ENCODE peak calls at places on chromosomes 6 and 20, in six cellular contexts. H, Y, W, C, N and M are unnamed samples.

GRCh38 chr6:169409742-169410312 is 156.2 kb upstream of the THBS2 start:
- DNase-seq in H (no peak), C (no peak), Y (no peak), W (no peak), N (peak), M (no peak)

GRCh38 chr6:137968901-137969300 is 101.8 kb downstream of the TNFAIP3 start:
- DNase-seq in C (no peak), W (no peak), N (no peak), H (no peak), Y (no peak), M (no peak)

GRCh38 chr6:124356811-124357210 is 553.1 kb downstream of the NKAIN2 start:
- DNase-seq in Y (no peak), N (no peak), C (no peak), H (no peak), W (no peak), M (no peak)

GRCh38 chr20:1871807-1872455 is 23.3 kb upstream of the SIRPA start:
- DNase-seq in N (no peak), W (no peak), H (no peak), C (no peak), Y (no peak), M (no peak)

GRCh38 chr6:150767585-150768164 is 97.8 kb upstream of the MTHFD1L start:
- DNase-seq in W (no peak), C (no peak), Y (no peak), N (no peak), H (no peak), M (no peak)

GRCh38 chr6:22099241-22099640 is 197.6 kb downstream of the PRL start:
- DNase-seq in H (no peak), C (no peak), Y (no peak), W (no peak), N (no peak), M (no peak)

GRCh38 chr6:35160642-35161041 is 19.5 kb upstream of the TCP11 start:
- DNase-seq in N (no peak), C (no peak), H (no peak), Y (no peak), W (no peak), M (no peak)

GRCh38 chr20:52312131-52312729 is 120.7 kb upstream of the ZFP64 start:
- DNase-seq in W (no peak), N (peak), H (peak), Y (peak), C (no peak), M (no peak)

GRCh38 chr6:43338243-43338642 is 29.6 kb upstream of the CRIP3 start:
- DNase-seq in C (no peak), W (no peak), N (no peak), Y (no peak), H (no peak), M (no peak)

GRCh38 chr6:73648166-73648565 is 5.6 kb downstream of the SLC17A5 start:
- DNase-seq in C (no peak), W (no peak), N (no peak), H (no peak), Y (no peak), M (no peak)

GRCh38 chr6:5514353-5514752 is 253.0 kb downstream of the FARS2 start:
- DNase-seq in W (no peak), H (no peak), C (no peak), Y (no peak), N (no peak), M (no peak)

GRCh38 chr6:47846752-47847151 is 64.9 kb downstream of the OPN5 start:
- DNase-seq in N (no peak), Y (no peak), H (no peak), C (no peak), W (no peak), M (no peak)

GRCh38 chr6:29678114-29678513 is 2.8 kb downstream of the ZFP57 start:
- DNase-seq in C (no peak), H (no peak), Y (no peak), N (peak), W (no peak), M (no peak)

GRCh38 chr6:35013701-35014100 is 124.6 kb downstream of the ANKS1A start:
- DNase-seq in H (no peak), W (no peak), Y (no peak), N (no peak), C (no peak), M (no peak)

GRCh38 chr6:38346291-38347079 is 293.2 kb downstream of the BTBD9 start:
- DNase-seq in H (no peak), N (peak), Y (no peak), W (no peak), C (no peak), M (no peak)

GRCh38 chr20:18001131-18001921 is 32.5 kb downstream of the MGME1 start:
- DNase-seq in C (peak), Y (peak), N (peak), H (no peak), W (peak), M (no peak)

GRCh38 chr6:149190228-149190831 is 127.2 kb upstream of the TAB2 start:
- DNase-seq in H (peak), Y (no peak), W (no peak), C (no peak), N (peak), M (peak)

GRCh38 chr20:37336369-37337207 is 9.4 kb upstream of the SRC start:
- DNase-seq in N (no peak), H (peak), Y (peak), W (peak), C (peak), M (peak)

GRCh38 chr6:39934060-39934757 is at the start of gene MOCS1:
- DNase-seq in C (peak), W (peak), Y (peak), N (no peak), H (peak), M (no peak)

GRCh38 chr6:5279891-5280338 is 18.6 kb downstream of the FARS2 start:
- DNase-seq in H (no peak), W (no peak), C (no peak), Y (no peak), N (no peak), M (no peak)

GRCh38 chr6:20652691-20653479 is 118.6 kb downstream of the CDKAL1 start:
- DNase-seq in N (peak), C (no peak), W (no peak), H (no peak), Y (no peak), M (no peak)

GRCh38 chr20:1800777-1801176 is 94.4 kb upstream of the SIRPA start:
- DNase-seq in C (no peak), N (no peak), H (no peak), W (no peak), Y (no peak), M (no peak)

GRCh38 chr6:148616811-148617210 is 130.0 kb upstream of the UST start:
- DNase-seq in N (no peak), H (no peak), W (no peak), C (no peak), Y (no peak), M (no peak)

GRCh38 chr20:44183282-44183681 is 3.7 kb downstream of the JPH2 start:
- DNase-seq in W (peak), C (no peak), Y (no peak), H (no peak), N (no peak), M (no peak)

GRCh38 chr6:140736227-140736626 is 1361.8 kb upstream of the CITED2 start:
- DNase-seq in N (no peak), C (no peak), H (no peak), Y (no peak), W (no peak), M (no peak)

GRCh38 chr6:138297761-138298298 is 79.5 kb upstream of the PBOV1 start:
- DNase-seq in Y (no peak), N (no peak), C (no peak), H (no peak), W (no peak), M (no peak)

GRCh38 chr6:110826236-110827129 is 11.2 kb upstream of the CDK19 start:
- DNase-seq in Y (no peak), H (no peak), C (peak), W (peak), N (peak), M (no peak)

GRCh38 chr20:48784273-48784641 is 43.5 kb downstream of the PREX1 start:
- DNase-seq in H (no peak), C (no peak), W (no peak), Y (no peak), N (no peak), M (no peak)

GRCh38 chr6:30744054-30744805 is at the start of gene IER3:
- DNase-seq in N (peak), H (peak), W (peak), Y (peak), C (peak), M (peak)

GRCh38 chr6:163189609-163190008 is 224.9 kb upstream of the QKI start:
- DNase-seq in W (no peak), N (no peak), H (no peak), Y (no peak), C (no peak), M (no peak)

GRCh38 chr20:2387180-2387577 is 6.5 kb downstream of the TGM6 start:
- DNase-seq in Y (no peak), N (no peak), H (peak), C (no peak), W (no peak), M (no peak)

GRCh38 chr20:3563548-3564177 is 92.8 kb downstream of the ATRN start:
- DNase-seq in N (peak), C (no peak), H (no peak), Y (no peak), W (no peak), M (no peak)

GRCh38 chr6:43993881-43994523 is 133.2 kb downstream of the MRPL14 start:
- DNase-seq in Y (peak), N (no peak), H (no peak), C (peak), W (peak), M (no peak)

GRCh38 chr6:148343028-148343374 is 363 bp downstream of the SASH1 start:
- DNase-seq in H (no peak), Y (no peak), W (no peak), C (no peak), N (no peak), M (no peak)

GRCh38 chr20:47949230-47949629 is 163.9 kb upstream of the SULF2 start:
- DNase-seq in N (peak), C (no peak), H (no peak), Y (no peak), W (no peak), M (no peak)

GRCh38 chr6:51349866-51350265 is 531.2 kb downstream of the TFAP2B start:
- DNase-seq in C (no peak), Y (no peak), W (no peak), H (no peak), N (no peak), M (no peak)

GRCh38 chr6:51352506-51353029 is 533.9 kb downstream of the TFAP2B start:
- DNase-seq in C (no peak), H (no peak), N (no peak), W (no peak), Y (no peak), M (no peak)

GRCh38 chr6:51350308-51350904 is 531.7 kb downstream of the TFAP2B start:
- DNase-seq in H (no peak), Y (no peak), N (no peak), W (no peak), C (no peak), M (no peak)
- TF ChIP-seq CTCF in H (no peak), Y (no peak), N (peak), W (no peak), C (peak), M (no peak)

GRCh38 chr6:41724638-41725501 is 10.5 kb downstream of the TFEB start:
- DNase-seq in C (no peak), N (no peak), Y (no peak), W (no peak), H (no peak), M (no peak)
- TF ChIP-seq CTCF in C (no peak), N (no peak), Y (no peak), W (no peak), H (no peak), M (no peak)

DNA sequence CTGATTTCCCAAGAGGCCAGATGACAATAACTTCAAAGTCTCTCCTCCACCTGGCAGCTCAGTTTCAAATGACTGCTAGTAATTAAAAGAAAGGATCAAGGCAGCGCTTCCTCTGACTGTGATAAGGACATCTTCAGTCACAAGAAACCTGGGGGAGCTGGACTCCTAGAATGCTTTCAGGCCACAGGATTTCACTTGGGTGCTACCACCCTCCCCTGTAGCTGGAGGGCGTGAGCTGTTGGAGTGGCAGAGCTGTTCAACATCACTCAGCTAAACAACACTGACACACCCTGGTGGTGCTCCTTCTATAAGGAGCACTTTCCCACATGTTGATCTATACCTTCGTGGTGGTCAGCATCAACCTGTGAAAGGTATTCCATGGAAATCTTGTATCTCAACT is 2.2 kb upstream of the CNR1 start:
- DNase-seq in Y (no peak), N (no peak), W (no peak), C (no peak), H (no peak), M (no peak)
- TF ChIP-seq CTCF in Y (no peak), N (no peak), W (no peak), C (no peak), H (no peak), M (no peak)

GRCh38 chr6:1263850-1264377 is 48.0 kb upstream of the FOXQ1 start:
- DNase-seq in H (no peak), W (no peak), N (no peak), Y (no peak), C (no peak), M (no peak)

GRCh38 chr6:1266686-1267056 is 45.2 kb upstream of the FOXQ1 start:
- DNase-seq in W (no peak), C (no peak), N (no peak), Y (no peak), H (no peak), M (no peak)

GRCh38 chr6:1264619-1265445 is 47.1 kb upstream of the FOXQ1 start:
- DNase-seq in N (no peak), H (no peak), W (no peak), Y (no peak), C (no peak), M (no peak)

GRCh38 chr6:1262704-1263038 is 49.2 kb upstream of the FOXQ1 start:
- DNase-seq in N (no peak), Y (no peak), C (no peak), W (no peak), H (no peak), M (no peak)

DNA sequence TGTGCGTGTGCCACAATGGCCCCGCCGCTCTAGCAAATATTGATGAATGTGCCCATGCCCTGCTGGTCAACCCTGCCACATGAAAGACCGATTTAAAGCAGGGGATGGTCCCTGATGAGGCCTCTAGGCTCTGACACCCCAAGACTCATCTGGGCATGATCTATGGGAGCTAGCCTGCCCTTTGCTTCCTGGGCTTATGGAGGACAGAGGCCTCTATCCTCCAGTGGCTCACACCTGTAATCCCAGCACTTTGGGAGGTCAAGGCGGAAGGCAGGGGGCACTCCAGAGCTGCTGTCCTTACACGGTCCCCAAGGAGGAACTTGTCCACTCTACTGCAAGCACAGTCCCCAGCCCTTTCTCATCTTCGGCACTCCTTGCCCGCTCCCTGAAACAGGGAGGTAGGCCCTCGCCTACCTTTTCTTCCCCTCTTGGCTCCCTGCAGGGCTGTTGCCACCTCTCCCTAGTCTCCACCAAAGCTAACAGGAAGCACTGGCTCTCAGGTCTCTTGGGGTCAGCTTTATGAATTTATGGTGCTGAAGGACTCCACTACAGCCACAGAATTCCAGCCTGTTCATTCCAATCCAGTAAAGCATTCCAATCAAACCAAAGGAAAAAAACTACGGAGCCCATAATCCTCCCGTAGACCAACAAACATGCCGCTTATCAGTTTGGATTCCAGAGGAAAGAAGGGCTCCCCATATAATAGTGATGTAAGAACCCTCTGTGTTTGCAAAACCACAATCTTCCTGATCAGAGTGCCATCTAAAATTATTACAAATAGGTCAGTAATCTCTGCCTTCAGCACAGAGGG is 48.7 kb upstream of the FOXQ1 start:
- DNase-seq in Y (no peak), H (no peak), N (no peak), W (no peak), C (peak), M (no peak)
- TF ChIP-seq CTCF in Y (no peak), H (no peak), N (no peak), W (no peak), C (peak), M (no peak)

DNA sequence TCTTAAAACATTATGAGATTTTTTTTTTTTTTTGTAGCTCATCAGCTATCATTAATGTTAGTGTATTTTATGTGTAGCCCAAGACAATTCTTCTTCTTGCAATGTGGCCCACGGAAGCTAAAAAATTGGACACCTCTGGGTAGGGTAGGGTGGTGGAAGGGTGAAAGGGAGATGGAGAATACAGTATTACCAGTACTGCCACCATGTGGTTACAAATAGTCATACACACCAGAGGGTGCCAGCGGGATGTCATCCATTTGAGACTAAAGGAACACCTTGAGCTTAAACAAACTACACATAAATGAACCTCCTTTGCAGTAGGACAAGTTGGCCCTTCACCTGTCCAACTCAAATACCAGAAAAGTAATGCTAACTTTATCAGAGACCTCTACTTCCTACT is 601.9 kb downstream of the HTR1B start:
- DNase-seq in W (no peak), C (no peak), H (no peak), Y (no peak), N (no peak), M (no peak)
- TF ChIP-seq CTCF in W (no peak), C (no peak), H (no peak), Y (no peak), N (peak), M (no peak)

GRCh38 chr20:22490287-22491187 is 93.8 kb downstream of the FOXA2 start:
- DNase-seq in Y (no peak), H (no peak), W (peak), C (peak), N (no peak), M (no peak)
- TF ChIP-seq CTCF in Y (no peak), H (no peak), W (no peak), C (no peak), N (no peak), M (no peak)

GRCh38 chr6:13120483-13121482 is 207.6 kb downstream of the TBC1D7 start:
- DNase-seq in C (no peak), H (no peak), Y (peak), W (no peak), N (no peak), M (no peak)
- TF ChIP-seq CTCF in C (no peak), H (no peak), Y (peak), W (no peak), N (no peak), M (no peak)

DNA sequence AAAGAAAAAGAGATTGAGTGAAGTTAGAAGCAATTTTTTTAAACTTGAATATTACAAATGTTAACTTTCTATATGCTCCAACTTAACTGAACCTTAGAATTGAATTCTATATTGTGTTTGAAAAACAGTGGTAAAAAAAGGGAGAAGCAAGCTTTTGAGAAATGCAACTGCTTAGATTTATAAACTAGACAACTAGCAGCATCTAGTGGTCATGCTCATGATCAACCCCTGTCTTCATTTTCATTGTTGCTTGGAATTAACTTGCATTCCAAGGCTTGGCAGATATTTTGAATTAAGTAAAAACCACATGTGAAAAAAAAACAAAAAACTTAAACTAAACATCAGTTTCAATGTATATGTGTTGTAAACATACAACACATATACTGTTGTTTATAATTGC is 113.1 kb downstream of the C6orf58 start:
- DNase-seq in W (no peak), Y (no peak), C (no peak), N (peak), H (no peak), M (no peak)
- TF ChIP-seq CTCF in W (no peak), Y (peak), C (peak), N (peak), H (no peak), M (no peak)

GRCh38 chr6:113570651-113571050 is 286.5 kb upstream of the MARCKS start:
- DNase-seq in Y (no peak), W (no peak), H (no peak), N (no peak), C (no peak), M (no peak)
- TF ChIP-seq CTCF in Y (no peak), W (no peak), H (no peak), N (peak), C (no peak), M (no peak)